ENCODE peak calls at places on chromosomes 3 and 15, in eight cellular contexts. L, U, X, J, O, C, B and N are unnamed samples.

GRCh38 chr15:36426696-36427095 is 152.7 kb upstream of the CDIN1 start:
- DNase-seq in L (no peak), U (no peak), X (no peak), J (no peak), O (no peak), C (no peak), B (no peak), N (no peak)

GRCh38 chr3:197749601-197750395 is at the start of gene FYTTD1:
- DNase-seq in L (peak), U (peak), X (peak), J (peak), O (peak), C (peak), B (peak), N (peak)

GRCh38 chr3:23219117-23219516 is 16.0 kb downstream of the UBE2E2 start:
- DNase-seq in L (no peak), U (no peak), X (no peak), J (peak), O (no peak), C (no peak), B (peak), N (no peak)

GRCh38 chr3:58358092-58358491 is 25.4 kb downstream of the PXK start:
- DNase-seq in L (no peak), U (no peak), X (no peak), J (no peak), O (no peak), C (no peak), B (no peak), N (no peak)

GRCh38 chr3:8667429-8668091 is 23.0 kb upstream of the SSUH2 start:
- DNase-seq in L (no peak), U (no peak), X (no peak), J (no peak), O (no peak), C (no peak), B (no peak), N (no peak)

GRCh38 chr3:196186661-196187573 is 24.3 kb downstream of the ZDHHC19 start:
- DNase-seq in L (no peak), U (no peak), X (peak), J (peak), O (peak), C (peak), B (no peak), N (no peak)

GRCh38 chr3:16254933-16255725 is 9.6 kb downstream of the DPH3 start:
- DNase-seq in L (no peak), U (no peak), X (peak), J (no peak), O (no peak), C (no peak), B (no peak), N (no peak)

GRCh38 chr3:64214002-64214696 is 11.1 kb downstream of the PRICKLE2 start:
- DNase-seq in L (no peak), U (peak), X (no peak), J (peak), O (peak), C (no peak), B (peak), N (no peak)

GRCh38 chr3:70959506-70959905 is 624.0 kb downstream of the FOXP1 start:
- DNase-seq in L (no peak), U (no peak), X (no peak), J (no peak), O (no peak), C (no peak), B (no peak), N (no peak)

GRCh38 chr15:99536422-99537033 is 29.3 kb upstream of the MEF2A start:
- DNase-seq in L (peak), U (no peak), X (no peak), J (peak), O (no peak), C (no peak), B (peak), N (no peak)

GRCh38 chr15:101773496-101774100 is 29.7 kb upstream of the OR4F6 start:
- DNase-seq in L (no peak), U (no peak), X (no peak), J (no peak), O (no peak), C (no peak), B (peak), N (no peak)

GRCh38 chr3:168127466-168127865 is 31.7 kb upstream of the GOLIM4 start:
- DNase-seq in L (no peak), U (no peak), X (no peak), J (no peak), O (no peak), C (no peak), B (no peak), N (no peak)

GRCh38 chr3:184630861-184631260 is 69.3 kb downstream of the EPHB3 start:
- DNase-seq in L (no peak), U (no peak), X (no peak), J (no peak), O (no peak), C (no peak), B (no peak), N (no peak)

GRCh38 chr15:76098685-76099084 is 38.9 kb downstream of the TMEM266 start:
- DNase-seq in L (no peak), U (no peak), X (no peak), J (no peak), O (no peak), C (no peak), B (no peak), N (no peak)